ENCODE peak calls at places on chromosomes 1 and 21, in ten cellular contexts. One of them, this sample, is unnamed.

GRCh38 chr21:44755227-44755626 is 43.9 kb upstream of the TSPEAR start:
- DNase-seq in right cardiac atrium: no peak
- DNase-seq in cardiac muscle cell: no peak
- DNase-seq in osteoblast: peak; percentile 79
- DNase-seq in neural progenitor cell: no peak
- DNase-seq in CD4-positive, alpha-beta memory T cell: no peak
- DNase-seq in body of pancreas: no peak
- DNase-seq in heart left ventricle: no peak
- DNase-seq in Karpas-422: peak; percentile 79
- DNase-seq in A673: peak; percentile 95
- DNase-seq in this sample: no peak

GRCh38 chr1:6007318-6008083 is 15.3 kb upstream of the NPHP4 start:
- DNase-seq in CD4-positive, alpha-beta memory T cell: no peak
- DNase-seq in cardiac muscle cell: no peak
- DNase-seq in neural progenitor cell: no peak
- DNase-seq in heart left ventricle: no peak
- DNase-seq in Karpas-422: no peak
- DNase-seq in A673: peak; percentile 44
- DNase-seq in right cardiac atrium: peak; percentile 25
- DNase-seq in osteoblast: peak; percentile 93
- DNase-seq in body of pancreas: no peak
- DNase-seq in this sample: no peak

GRCh38 chr1:85580046-85580411 is 532 bp upstream of the CCN1 start:
- DNase-seq in A673: no peak
- DNase-seq in cardiac muscle cell: peak; percentile 47
- DNase-seq in heart left ventricle: no peak
- DNase-seq in CD4-positive, alpha-beta memory T cell: no peak
- DNase-seq in body of pancreas: peak; percentile 22
- DNase-seq in neural progenitor cell: no peak
- DNase-seq in right cardiac atrium: peak; percentile 61
- DNase-seq in Karpas-422: no peak
- DNase-seq in osteoblast: peak; percentile 94
- DNase-seq in this sample: no peak

GRCh38 chr1:244173765-244174164 is 122.7 kb downstream of the ZBTB18 start:
- DNase-seq in CD4-positive, alpha-beta memory T cell: no peak
- DNase-seq in right cardiac atrium: no peak
- DNase-seq in osteoblast: no peak
- DNase-seq in neural progenitor cell: no peak
- DNase-seq in Karpas-422: no peak
- DNase-seq in A673: no peak
- DNase-seq in body of pancreas: no peak
- DNase-seq in cardiac muscle cell: no peak
- DNase-seq in heart left ventricle: no peak
- DNase-seq in this sample: no peak

GRCh38 chr1:59689741-59690140 is 125.0 kb upstream of the HOOK1 start:
- DNase-seq in Karpas-422: no peak
- DNase-seq in neural progenitor cell: no peak
- DNase-seq in body of pancreas: no peak
- DNase-seq in heart left ventricle: no peak
- DNase-seq in A673: no peak
- DNase-seq in osteoblast: no peak
- DNase-seq in right cardiac atrium: no peak
- DNase-seq in CD4-positive, alpha-beta memory T cell: no peak
- DNase-seq in cardiac muscle cell: no peak
- DNase-seq in this sample: no peak

GRCh38 chr1:61133048-61134019 is 51.0 kb downstream of the NFIA start:
- DNase-seq in neural progenitor cell: no peak
- DNase-seq in Karpas-422: no peak
- DNase-seq in right cardiac atrium: no peak
- DNase-seq in CD4-positive, alpha-beta memory T cell: no peak
- DNase-seq in A673: peak; percentile 42
- DNase-seq in body of pancreas: no peak
- DNase-seq in osteoblast: no peak
- DNase-seq in heart left ventricle: no peak
- DNase-seq in cardiac muscle cell: no peak
- DNase-seq in this sample: no peak

GRCh38 chr1:169486281-169486904 is 649 bp upstream of the SLC19A2 start:
- DNase-seq in cardiac muscle cell: no peak
- DNase-seq in neural progenitor cell: no peak
- DNase-seq in osteoblast: no peak
- DNase-seq in body of pancreas: peak; percentile 28
- DNase-seq in right cardiac atrium: no peak
- DNase-seq in Karpas-422: no peak
- DNase-seq in CD4-positive, alpha-beta memory T cell: no peak
- DNase-seq in A673: no peak
- DNase-seq in heart left ventricle: no peak
- DNase-seq in this sample: no peak

GRCh38 chr21:33760641-33761103 is 118.4 kb downstream of the ITSN1 start:
- DNase-seq in CD4-positive, alpha-beta memory T cell: no peak
- DNase-seq in body of pancreas: no peak
- DNase-seq in osteoblast: no peak
- DNase-seq in heart left ventricle: no peak
- DNase-seq in Karpas-422: no peak
- DNase-seq in cardiac muscle cell: no peak
- DNase-seq in neural progenitor cell: no peak
- DNase-seq in right cardiac atrium: no peak
- DNase-seq in A673: no peak
- DNase-seq in this sample: no peak

GRCh38 chr1:198893763-198894444 is 255.1 kb downstream of the PTPRC start:
- DNase-seq in right cardiac atrium: no peak
- DNase-seq in osteoblast: no peak
- DNase-seq in body of pancreas: no peak
- DNase-seq in cardiac muscle cell: no peak
- DNase-seq in neural progenitor cell: no peak
- DNase-seq in CD4-positive, alpha-beta memory T cell: no peak
- DNase-seq in Karpas-422: no peak
- DNase-seq in heart left ventricle: no peak
- DNase-seq in A673: no peak
- DNase-seq in this sample: no peak

GRCh38 chr1:10736623-10737267 is 59.7 kb downstream of the CASZ1 start:
- DNase-seq in CD4-positive, alpha-beta memory T cell: no peak
- DNase-seq in cardiac muscle cell: no peak
- DNase-seq in neural progenitor cell: no peak
- DNase-seq in body of pancreas: peak; percentile 91
- DNase-seq in A673: no peak
- DNase-seq in heart left ventricle: no peak
- DNase-seq in osteoblast: no peak
- DNase-seq in Karpas-422: no peak
- DNase-seq in right cardiac atrium: peak; percentile 61
- DNase-seq in this sample: no peak

GRCh38 chr1:110347182-110347893 is 8.2 kb downstream of the RBM15 start:
- DNase-seq in CD4-positive, alpha-beta memory T cell: no peak
- DNase-seq in neural progenitor cell: no peak
- DNase-seq in osteoblast: no peak
- DNase-seq in A673: no peak
- DNase-seq in right cardiac atrium: no peak
- DNase-seq in body of pancreas: no peak
- DNase-seq in heart left ventricle: no peak
- DNase-seq in cardiac muscle cell: no peak
- DNase-seq in Karpas-422: peak; percentile 54
- DNase-seq in this sample: no peak

GRCh38 chr1:3903141-3904005 is 3.3 kb upstream of the C1orf174 start:
- DNase-seq in osteoblast: peak; percentile 77
- DNase-seq in body of pancreas: peak; percentile 54
- DNase-seq in Karpas-422: no peak
- DNase-seq in CD4-positive, alpha-beta memory T cell: no peak
- DNase-seq in right cardiac atrium: peak; percentile 55
- DNase-seq in A673: no peak
- DNase-seq in heart left ventricle: no peak
- DNase-seq in cardiac muscle cell: no peak
- DNase-seq in neural progenitor cell: no peak
- DNase-seq in this sample: no peak

GRCh38 chr1:3902546-3902945 is 2.5 kb upstream of the C1orf174 start:
- DNase-seq in osteoblast: peak; percentile 52
- DNase-seq in right cardiac atrium: no peak
- DNase-seq in neural progenitor cell: no peak
- DNase-seq in cardiac muscle cell: no peak
- DNase-seq in A673: no peak
- DNase-seq in CD4-positive, alpha-beta memory T cell: no peak
- DNase-seq in heart left ventricle: no peak
- DNase-seq in Karpas-422: peak; percentile 79
- DNase-seq in body of pancreas: no peak
- DNase-seq in this sample: no peak

GRCh38 chr1:3900969-3901529 is 977 bp upstream of the C1orf174 start:
- DNase-seq in neural progenitor cell: peak; percentile 99
- DNase-seq in heart left ventricle: peak; percentile 98
- DNase-seq in A673: peak; percentile 95
- DNase-seq in Karpas-422: peak; percentile 98
- DNase-seq in body of pancreas: peak; percentile 99
- DNase-seq in cardiac muscle cell: peak; percentile 98
- DNase-seq in CD4-positive, alpha-beta memory T cell: peak; percentile 78
- DNase-seq in right cardiac atrium: peak; percentile 99
- DNase-seq in osteoblast: peak; percentile 99
- DNase-seq in this sample: peak; percentile 39

GRCh38 chr1:3900150-3900968 is at the start of gene C1orf174:
- DNase-seq in osteoblast: peak; percentile 99
- DNase-seq in A673: peak; percentile 98
- DNase-seq in heart left ventricle: peak; percentile 97
- DNase-seq in right cardiac atrium: peak; percentile 98
- DNase-seq in Karpas-422: peak; percentile 99
- DNase-seq in cardiac muscle cell: peak; percentile 99
- DNase-seq in neural progenitor cell: peak; percentile 99
- DNase-seq in body of pancreas: peak; percentile 97
- DNase-seq in CD4-positive, alpha-beta memory T cell: peak; percentile 96
- DNase-seq in this sample: peak; percentile 97

GRCh38 chr1:3902111-3902511 is 2.0 kb upstream of the C1orf174 start:
- DNase-seq in cardiac muscle cell: no peak
- DNase-seq in neural progenitor cell: no peak
- DNase-seq in heart left ventricle: no peak
- DNase-seq in body of pancreas: no peak
- DNase-seq in osteoblast: peak; percentile 58
- DNase-seq in right cardiac atrium: peak; percentile 70
- DNase-seq in CD4-positive, alpha-beta memory T cell: peak; percentile 54
- DNase-seq in Karpas-422: no peak
- DNase-seq in A673: no peak
- DNase-seq in this sample: peak; percentile 19
- H3K27ac ChIP-seq in cardiac muscle cell: no peak overlapping the region
- H3K27ac ChIP-seq in neural progenitor cell: no peak overlapping the region
- H3K27ac ChIP-seq in heart left ventricle: no peak overlapping the region
- H3K27ac ChIP-seq in body of pancreas: no peak overlapping the region
- H3K27ac ChIP-seq in osteoblast: no peak overlapping the region
- H3K27ac ChIP-seq in right cardiac atrium: no peak overlapping the region
- H3K27ac ChIP-seq in CD4-positive, alpha-beta memory T cell: peak overlapping the region; percentile 44
- H3K27ac ChIP-seq in Karpas-422: peak overlapping the region; percentile 93
- H3K27ac ChIP-seq in A673: no peak overlapping the region
- H3K27ac ChIP-seq in this sample: peak overlapping the region; percentile 57

DNA sequence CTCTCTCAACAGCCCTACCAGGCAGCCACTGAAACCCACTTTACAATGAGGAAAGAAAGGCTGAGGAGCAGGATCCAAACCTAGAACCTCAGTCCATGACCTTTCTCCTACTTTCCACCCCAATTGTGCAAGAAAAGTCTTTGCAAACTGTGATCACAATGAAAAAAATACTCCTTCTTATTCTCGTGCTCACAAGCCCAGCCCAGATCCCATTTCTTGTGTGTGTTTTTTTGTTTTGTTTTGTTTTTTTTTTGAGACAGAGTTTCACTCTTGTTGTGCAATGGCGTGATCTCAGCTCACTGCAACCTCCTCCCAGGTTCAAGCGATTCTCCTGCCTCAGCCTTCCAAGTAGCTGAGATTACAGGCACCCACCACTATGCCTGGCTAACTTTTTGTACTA is 97.7 kb downstream of the CRYAA start:
- DNase-seq in cardiac muscle cell: no peak
- DNase-seq in neural progenitor cell: no peak
- DNase-seq in body of pancreas: no peak
- DNase-seq in heart left ventricle: no peak
- DNase-seq in CD4-positive, alpha-beta memory T cell: no peak
- DNase-seq in A673: no peak
- DNase-seq in right cardiac atrium: peak; percentile 13
- DNase-seq in Karpas-422: no peak
- DNase-seq in osteoblast: peak; percentile 61
- DNase-seq in this sample: no peak
- H3K9me3 ChIP-seq in cardiac muscle cell: no peaks in the 10 kb centered on the region
- H3K9me3 ChIP-seq in neural progenitor cell: no peaks in the 10 kb centered on the region
- H3K9me3 ChIP-seq in body of pancreas: no peaks in the 10 kb centered on the region
- H3K9me3 ChIP-seq in heart left ventricle: no peaks in the 10 kb centered on the region
- H3K9me3 ChIP-seq in CD4-positive, alpha-beta memory T cell: no peaks in the 10 kb centered on the region
- H3K9me3 ChIP-seq in A673: peaks cover 4% of the 10 kb centered on the region
- H3K9me3 ChIP-seq in right cardiac atrium: no peaks in the 10 kb centered on the region
- H3K9me3 ChIP-seq in Karpas-422: peaks cover 3% of the 10 kb centered on the region
- H3K9me3 ChIP-seq in osteoblast: no peaks in the 10 kb centered on the region
- H3K9me3 ChIP-seq in this sample: no peaks in the 10 kb centered on the region

DNA sequence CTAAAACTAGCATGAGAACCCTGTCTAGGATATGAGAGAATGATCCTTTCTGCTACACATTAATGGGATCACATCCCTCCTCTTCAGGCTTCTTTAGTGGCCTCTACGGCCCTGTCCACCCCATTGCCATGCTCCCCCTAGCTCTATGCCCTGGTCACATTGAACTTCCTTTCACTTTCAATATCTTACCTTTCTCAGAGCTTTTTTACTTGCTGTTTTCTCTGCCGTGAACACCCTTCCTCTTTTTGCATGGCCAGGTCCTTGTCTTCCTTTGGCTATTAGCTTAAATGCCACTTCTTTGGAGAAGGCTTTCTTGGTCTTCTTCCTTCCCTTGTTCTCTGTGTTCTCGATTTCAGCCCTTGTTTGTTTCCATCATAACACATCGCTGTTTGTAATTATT is 97.4 kb downstream of the GIPC2 start:
- DNase-seq in heart left ventricle: no peak
- DNase-seq in right cardiac atrium: no peak
- DNase-seq in cardiac muscle cell: no peak
- DNase-seq in neural progenitor cell: no peak
- DNase-seq in body of pancreas: no peak
- DNase-seq in osteoblast: no peak
- DNase-seq in A673: no peak
- DNase-seq in Karpas-422: no peak
- DNase-seq in CD4-positive, alpha-beta memory T cell: peak; percentile 21
- DNase-seq in this sample: no peak
- H3K27ac ChIP-seq in heart left ventricle: no peak overlapping the region
- H3K27ac ChIP-seq in right cardiac atrium: no peak overlapping the region
- H3K27ac ChIP-seq in cardiac muscle cell: no peak overlapping the region
- H3K27ac ChIP-seq in neural progenitor cell: no peak overlapping the region
- H3K27ac ChIP-seq in body of pancreas: no peak overlapping the region
- H3K27ac ChIP-seq in osteoblast: no peak overlapping the region
- H3K27ac ChIP-seq in A673: no peak overlapping the region
- H3K27ac ChIP-seq in Karpas-422: no peak overlapping the region
- H3K27ac ChIP-seq in CD4-positive, alpha-beta memory T cell: no peak overlapping the region
- H3K27ac ChIP-seq in this sample: no peak overlapping the region

DNA sequence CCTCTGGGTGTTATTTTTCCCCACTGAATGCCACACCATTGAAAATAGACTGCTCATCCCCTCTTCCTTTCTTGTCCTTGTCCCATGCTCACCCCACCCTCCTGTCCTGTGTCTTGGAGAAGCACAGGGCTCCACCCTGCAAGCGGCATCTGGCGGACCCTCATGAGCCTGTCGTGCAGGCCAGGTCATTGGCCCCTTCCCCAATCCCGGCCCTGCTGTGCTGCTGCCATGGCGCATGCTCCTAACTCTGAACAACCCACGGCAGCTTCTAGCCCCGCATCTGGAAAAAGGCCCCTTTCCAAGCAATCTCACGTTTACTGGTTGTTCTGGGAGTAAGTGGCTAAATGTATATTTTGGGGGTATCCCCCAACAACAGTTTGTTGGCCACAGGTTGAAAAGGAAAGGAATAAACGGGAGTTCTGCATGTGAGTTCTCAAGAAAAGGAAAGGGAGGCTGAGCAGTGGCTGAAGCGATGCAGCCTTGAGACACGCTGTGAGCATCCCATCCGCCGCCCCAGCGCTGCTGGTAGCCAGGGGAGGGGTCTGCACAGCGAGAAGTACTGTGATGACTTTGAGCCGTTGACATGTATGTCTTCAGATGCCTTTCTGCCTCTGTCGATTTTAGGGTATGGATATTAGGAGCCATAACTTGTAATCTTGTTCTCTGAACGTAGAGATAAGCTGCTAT is 16.3 kb downstream of the AGMAT start:
- DNase-seq in A673: no peak
- DNase-seq in Karpas-422: no peak
- DNase-seq in right cardiac atrium: no peak
- DNase-seq in osteoblast: no peak
- DNase-seq in body of pancreas: no peak
- DNase-seq in neural progenitor cell: no peak
- DNase-seq in heart left ventricle: no peak
- DNase-seq in cardiac muscle cell: no peak
- DNase-seq in CD4-positive, alpha-beta memory T cell: no peak
- DNase-seq in this sample: no peak
- H3K9me3 ChIP-seq in A673: no peaks in the 10 kb centered on the region
- H3K9me3 ChIP-seq in Karpas-422: no peaks in the 10 kb centered on the region
- H3K9me3 ChIP-seq in right cardiac atrium: no peaks in the 10 kb centered on the region
- H3K9me3 ChIP-seq in osteoblast: no peaks in the 10 kb centered on the region
- H3K9me3 ChIP-seq in body of pancreas: no peaks in the 10 kb centered on the region
- H3K9me3 ChIP-seq in neural progenitor cell: no peaks in the 10 kb centered on the region
- H3K9me3 ChIP-seq in heart left ventricle: no peaks in the 10 kb centered on the region
- H3K9me3 ChIP-seq in cardiac muscle cell: no peaks in the 10 kb centered on the region
- H3K9me3 ChIP-seq in CD4-positive, alpha-beta memory T cell: no peaks in the 10 kb centered on the region
- H3K9me3 ChIP-seq in this sample: no peaks in the 10 kb centered on the region

This sample was measured in CD4-positive, alpha-beta T cell.